ENCODE peak calls at places on chromosomes 13 and 19, in ten cellular contexts. One of them, this sample, is unnamed.

GRCh38 chr19:41774515-41774980 is 19.2 kb downstream of the CEACAM6 start:
- DNase-seq in stomach: peak
- DNase-seq in A549: peak
- DNase-seq in SK-N-SH: no peak
- DNase-seq in H1: no peak
- DNase-seq in transverse colon: peak
- DNase-seq in GM12878: no peak
- DNase-seq in ovary: no peak
- DNase-seq in upper lobe of left lung: peak
- DNase-seq in K562: no peak
- DNase-seq in this sample: no peak

GRCh38 chr19:49502866-49503581 is 6.8 kb downstream of the RPS11 start:
- DNase-seq in ovary: peak
- DNase-seq in K562: peak
- DNase-seq in GM12878: no peak
- DNase-seq in stomach: peak
- DNase-seq in A549: peak
- DNase-seq in H1: no peak
- DNase-seq in SK-N-SH: peak
- DNase-seq in transverse colon: peak
- DNase-seq in upper lobe of left lung: peak
- DNase-seq in this sample: peak

GRCh38 chr13:97028441-97029299 is 34.4 kb upstream of the OXGR1 start:
- DNase-seq in K562: peak
- DNase-seq in SK-N-SH: peak
- DNase-seq in A549: peak
- DNase-seq in H1: peak
- DNase-seq in upper lobe of left lung: peak
- DNase-seq in ovary: peak
- DNase-seq in GM12878: no peak
- DNase-seq in transverse colon: peak
- DNase-seq in stomach: peak
- DNase-seq in this sample: peak

GRCh38 chr13:19726611-19727010 is 56.1 kb downstream of the PSPC1 start:
- DNase-seq in transverse colon: no peak
- DNase-seq in A549: no peak
- DNase-seq in GM12878: no peak
- DNase-seq in upper lobe of left lung: no peak
- DNase-seq in SK-N-SH: no peak
- DNase-seq in stomach: no peak
- DNase-seq in H1: no peak
- DNase-seq in ovary: no peak
- DNase-seq in K562: no peak
- DNase-seq in this sample: no peak

GRCh38 chr13:23797276-23797903 is 91.8 kb downstream of the MIPEP start:
- DNase-seq in K562: no peak
- DNase-seq in H1: no peak
- DNase-seq in GM12878: no peak
- DNase-seq in transverse colon: no peak
- DNase-seq in upper lobe of left lung: no peak
- DNase-seq in A549: no peak
- DNase-seq in ovary: no peak
- DNase-seq in stomach: no peak
- DNase-seq in SK-N-SH: no peak
- DNase-seq in this sample: no peak

GRCh38 chr13:77476456-77476855 is 59.0 kb upstream of the SCEL start:
- DNase-seq in ovary: no peak
- DNase-seq in H1: no peak
- DNase-seq in K562: no peak
- DNase-seq in GM12878: no peak
- DNase-seq in stomach: no peak
- DNase-seq in upper lobe of left lung: no peak
- DNase-seq in transverse colon: no peak
- DNase-seq in SK-N-SH: no peak
- DNase-seq in A549: no peak
- DNase-seq in this sample: no peak

GRCh38 chr19:55273978-55274707 is 5.8 kb downstream of the HSPBP1 start:
- DNase-seq in stomach: no peak
- DNase-seq in H1: no peak
- DNase-seq in SK-N-SH: no peak
- DNase-seq in transverse colon: no peak
- DNase-seq in A549: no peak
- DNase-seq in ovary: no peak
- DNase-seq in K562: no peak
- DNase-seq in upper lobe of left lung: no peak
- DNase-seq in GM12878: no peak
- DNase-seq in this sample: no peak

GRCh38 chr19:12733907-12734214 is 623 bp downstream of the TRIR start:
- DNase-seq in stomach: no peak
- DNase-seq in SK-N-SH: no peak
- DNase-seq in H1: no peak
- DNase-seq in upper lobe of left lung: no peak
- DNase-seq in transverse colon: no peak
- DNase-seq in ovary: no peak
- DNase-seq in GM12878: no peak
- DNase-seq in A549: no peak
- DNase-seq in K562: no peak
- DNase-seq in this sample: no peak

GRCh38 chr13:80059789-80060188 is 281.1 kb downstream of the SPRY2 start:
- DNase-seq in SK-N-SH: no peak
- DNase-seq in H1: no peak
- DNase-seq in upper lobe of left lung: no peak
- DNase-seq in GM12878: no peak
- DNase-seq in stomach: no peak
- DNase-seq in transverse colon: no peak
- DNase-seq in A549: no peak
- DNase-seq in K562: no peak
- DNase-seq in ovary: no peak
- DNase-seq in this sample: no peak

GRCh38 chr19:42433503-42434260 is 6.5 kb upstream of the LIPE start:
- DNase-seq in stomach: peak
- DNase-seq in K562: peak
- DNase-seq in GM12878: no peak
- DNase-seq in SK-N-SH: no peak
- DNase-seq in ovary: peak
- DNase-seq in transverse colon: peak
- DNase-seq in upper lobe of left lung: peak
- DNase-seq in A549: peak
- DNase-seq in H1: peak
- DNase-seq in this sample: peak

GRCh38 chr13:99657848-99658265 is 156.6 kb downstream of the TM9SF2 start:
- DNase-seq in transverse colon: no peak
- DNase-seq in A549: peak
- DNase-seq in GM12878: no peak
- DNase-seq in upper lobe of left lung: peak
- DNase-seq in H1: peak
- DNase-seq in K562: no peak
- DNase-seq in SK-N-SH: peak
- DNase-seq in ovary: peak
- DNase-seq in stomach: peak
- DNase-seq in this sample: no peak

GRCh38 chr13:99660101-99660500 is 158.8 kb downstream of the TM9SF2 start:
- DNase-seq in ovary: no peak
- DNase-seq in upper lobe of left lung: no peak
- DNase-seq in GM12878: no peak
- DNase-seq in transverse colon: no peak
- DNase-seq in K562: no peak
- DNase-seq in SK-N-SH: no peak
- DNase-seq in H1: peak
- DNase-seq in A549: no peak
- DNase-seq in stomach: no peak
- DNase-seq in this sample: no peak

GRCh38 chr13:99659234-99659633 is 158.0 kb downstream of the TM9SF2 start:
- DNase-seq in H1: no peak
- DNase-seq in ovary: no peak
- DNase-seq in K562: no peak
- DNase-seq in upper lobe of left lung: no peak
- DNase-seq in SK-N-SH: no peak
- DNase-seq in transverse colon: no peak
- DNase-seq in GM12878: no peak
- DNase-seq in stomach: no peak
- DNase-seq in A549: no peak
- DNase-seq in this sample: no peak

GRCh38 chr13:99656843-99657506 is 155.7 kb downstream of the TM9SF2 start:
- DNase-seq in H1: no peak
- DNase-seq in transverse colon: no peak
- DNase-seq in GM12878: no peak
- DNase-seq in SK-N-SH: no peak
- DNase-seq in stomach: no peak
- DNase-seq in upper lobe of left lung: no peak
- DNase-seq in ovary: no peak
- DNase-seq in K562: no peak
- DNase-seq in A549: no peak
- DNase-seq in this sample: no peak

DNA sequence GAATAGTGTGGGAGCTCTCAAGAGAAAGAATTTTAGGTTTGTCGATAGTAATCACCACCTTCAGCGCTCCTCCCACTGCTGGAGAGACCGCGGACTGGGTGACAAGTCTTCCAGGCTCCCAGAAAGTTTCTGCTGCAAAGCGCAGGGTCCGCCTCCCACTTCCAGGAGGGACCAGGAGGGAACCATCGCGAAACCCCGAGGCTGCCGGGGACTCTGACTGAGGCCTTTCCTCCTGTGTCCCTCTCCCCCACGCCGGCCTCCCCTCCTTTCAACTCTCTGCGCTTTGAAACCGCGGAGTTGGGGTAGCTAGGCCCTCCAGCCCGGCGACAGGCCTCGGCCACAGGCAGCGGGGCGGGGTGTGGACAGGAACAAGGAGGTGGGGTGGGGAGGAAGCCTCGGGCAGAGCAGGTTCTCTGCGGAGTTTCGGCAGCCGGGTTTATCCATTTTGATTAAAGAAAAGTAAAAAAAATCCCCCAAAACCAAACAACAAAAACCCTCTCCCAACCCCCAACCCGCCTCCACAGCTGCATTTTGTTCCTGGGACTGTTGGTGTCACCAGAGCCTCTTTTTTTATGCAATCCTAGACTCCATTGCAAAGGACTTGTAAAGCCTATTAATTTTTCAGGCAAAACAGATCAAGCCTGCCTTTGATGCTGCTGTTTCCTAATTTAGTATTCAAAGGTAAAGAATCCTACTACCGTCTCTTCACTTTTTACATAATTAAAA is 157.2 kb downstream of the TM9SF2 start:
- DNase-seq in transverse colon: peak
- DNase-seq in K562: no peak
- DNase-seq in SK-N-SH: peak
- DNase-seq in A549: peak
- DNase-seq in GM12878: no peak
- DNase-seq in stomach: peak
- DNase-seq in H1: peak
- DNase-seq in upper lobe of left lung: peak
- DNase-seq in ovary: peak
- DNase-seq in this sample: peak
- TF ChIP-seq EP300 in transverse colon: no peak
- TF ChIP-seq EP300 in K562: no peak
- TF ChIP-seq EP300 in SK-N-SH: no peak
- TF ChIP-seq EP300 in A549: no peak
- TF ChIP-seq EP300 in GM12878: no peak
- TF ChIP-seq EP300 in stomach: no peak
- TF ChIP-seq EP300 in H1: no peak
- TF ChIP-seq EP300 in upper lobe of left lung: no peak
- TF ChIP-seq EP300 in ovary: no peak
- TF ChIP-seq EP300 in this sample: no peak

DNA sequence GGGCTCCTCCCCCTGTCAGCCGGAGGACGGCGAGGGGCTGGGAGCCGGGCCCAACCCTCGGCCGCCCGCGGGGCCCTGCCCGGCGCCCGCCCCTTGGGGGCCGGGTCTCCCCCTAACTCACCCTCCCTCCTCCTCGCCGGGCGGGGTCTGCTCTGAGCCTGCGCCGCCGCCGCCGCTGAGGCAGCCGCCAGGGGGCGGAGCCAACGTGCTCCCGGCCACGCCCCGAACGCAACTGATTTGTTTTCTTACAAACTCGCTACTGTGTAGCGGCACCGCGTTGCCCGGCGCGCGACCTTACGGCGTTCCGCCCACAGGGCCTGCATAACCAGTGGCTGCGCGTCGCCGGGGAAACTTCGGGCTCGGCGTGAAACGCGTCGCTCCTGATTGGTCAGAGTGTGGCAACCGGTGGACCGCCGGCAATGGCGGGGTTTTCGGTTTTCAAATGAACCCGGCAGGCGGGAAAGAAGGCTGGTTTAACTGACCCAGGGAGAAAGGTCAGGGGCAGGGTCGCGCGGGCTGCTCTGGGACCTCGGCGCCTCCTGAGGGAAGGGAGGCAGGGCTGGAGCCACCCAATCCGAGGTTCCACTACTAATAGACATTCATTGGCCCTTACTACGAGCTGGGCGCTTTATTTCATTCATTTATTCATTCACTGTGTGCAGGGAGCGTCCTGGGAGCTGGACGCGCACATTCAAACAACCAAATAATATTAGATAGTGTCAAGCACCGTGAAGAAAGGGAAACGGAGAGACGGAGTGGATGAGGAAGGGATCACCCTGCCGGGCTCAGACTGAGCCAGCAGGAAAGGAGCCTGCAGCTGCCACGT is at the start of gene CDKN2D:
- DNase-seq in SK-N-SH: peak
- DNase-seq in ovary: peak
- DNase-seq in transverse colon: peak
- DNase-seq in H1: peak
- DNase-seq in GM12878: peak
- DNase-seq in stomach: peak
- DNase-seq in A549: peak
- DNase-seq in K562: peak
- DNase-seq in upper lobe of left lung: peak
- DNase-seq in this sample: peak
- TF ChIP-seq CTCF in SK-N-SH: no peak
- TF ChIP-seq CTCF in ovary: peak
- TF ChIP-seq CTCF in transverse colon: peak
- TF ChIP-seq CTCF in H1: no peak
- TF ChIP-seq CTCF in GM12878: no peak
- TF ChIP-seq CTCF in stomach: peak
- TF ChIP-seq CTCF in A549: no peak
- TF ChIP-seq CTCF in K562: no peak
- TF ChIP-seq CTCF in upper lobe of left lung: peak
- TF ChIP-seq CTCF in this sample: peak

GRCh38 chr13:99378985-99379734 is 72.0 kb upstream of the GPR183 start:
- DNase-seq in A549: no peak
- DNase-seq in ovary: no peak
- DNase-seq in SK-N-SH: no peak
- DNase-seq in upper lobe of left lung: no peak
- DNase-seq in GM12878: no peak
- DNase-seq in K562: no peak
- DNase-seq in transverse colon: no peak
- DNase-seq in H1: peak
- DNase-seq in stomach: no peak
- DNase-seq in this sample: no peak
- TF ChIP-seq EP300 in A549: no peak
- TF ChIP-seq EP300 in ovary: no peak
- TF ChIP-seq EP300 in SK-N-SH: no peak
- TF ChIP-seq EP300 in upper lobe of left lung: no peak
- TF ChIP-seq EP300 in GM12878: peak
- TF ChIP-seq EP300 in K562: no peak
- TF ChIP-seq EP300 in transverse colon: no peak
- TF ChIP-seq EP300 in H1: no peak
- TF ChIP-seq EP300 in stomach: no peak
- TF ChIP-seq EP300 in this sample: no peak

DNA sequence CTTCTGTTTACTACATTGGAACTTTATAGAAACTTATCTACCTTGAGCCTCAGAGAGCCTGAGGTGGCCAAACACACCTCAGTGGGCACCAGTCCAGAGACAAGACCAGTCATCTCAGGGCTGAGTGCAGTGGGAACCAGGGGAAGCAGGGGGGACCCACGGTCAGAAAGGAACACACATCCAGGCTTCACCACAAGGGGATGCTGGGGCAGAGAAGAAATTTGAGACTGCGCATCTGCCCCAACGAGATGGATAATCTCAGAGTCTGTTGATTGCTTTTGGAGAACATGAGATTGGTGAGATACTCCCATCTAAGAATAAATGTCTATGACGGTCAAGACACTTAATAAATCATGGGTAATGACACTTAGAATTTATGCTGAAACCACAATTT is 98.7 kb downstream of the DOCK9 start:
- DNase-seq in K562: no peak
- DNase-seq in A549: no peak
- DNase-seq in stomach: no peak
- DNase-seq in H1: no peak
- DNase-seq in GM12878: no peak
- DNase-seq in SK-N-SH: no peak
- DNase-seq in transverse colon: no peak
- DNase-seq in upper lobe of left lung: no peak
- DNase-seq in ovary: no peak
- DNase-seq in this sample: no peak
- TF ChIP-seq CTCF in K562: no peak
- TF ChIP-seq CTCF in A549: no peak
- TF ChIP-seq CTCF in stomach: no peak
- TF ChIP-seq CTCF in H1: peak
- TF ChIP-seq CTCF in GM12878: no peak
- TF ChIP-seq CTCF in SK-N-SH: no peak
- TF ChIP-seq CTCF in transverse colon: no peak
- TF ChIP-seq CTCF in upper lobe of left lung: no peak
- TF ChIP-seq CTCF in ovary: no peak
- TF ChIP-seq CTCF in this sample: no peak